ENCODE peak calls at places on chromosome 12, in four cellular contexts. One of them, this sample, is unnamed.

GRCh38 chr12:23585782-23586163 is 363.7 kb downstream of the SOX5 start:
- DNase-seq in K562: no peak
- DNase-seq in GM12878: no peak
- DNase-seq in HepG2: no peak
- DNase-seq in this sample: no peak

GRCh38 chr12:105928436-105928835 is 210.3 kb downstream of the NUAK1 start:
- DNase-seq in K562: no peak
- DNase-seq in GM12878: no peak
- DNase-seq in HepG2: no peak
- DNase-seq in this sample: no peak

GRCh38 chr12:4217091-4217490 is 56.5 kb upstream of the CCND2 start:
- DNase-seq in K562: no peak
- DNase-seq in GM12878: no peak
- DNase-seq in HepG2: no peak
- DNase-seq in this sample: no peak

GRCh38 chr12:52581066-52581465 is 7.4 kb upstream of the KRT74 start:
- DNase-seq in K562: no peak
- DNase-seq in GM12878: no peak
- DNase-seq in HepG2: no peak
- DNase-seq in this sample: no peak

GRCh38 chr12:104272938-104273337 is 30.6 kb upstream of the EID3 start:
- DNase-seq in K562: no peak
- DNase-seq in GM12878: no peak
- DNase-seq in HepG2: no peak
- DNase-seq in this sample: no peak

GRCh38 chr12:113208041-113208934 is 13.0 kb upstream of the TPCN1 start:
- DNase-seq in K562: no peak
- DNase-seq in GM12878: peak; percentile 99
- DNase-seq in HepG2: no peak
- DNase-seq in this sample: no peak

GRCh38 chr12:57323402-57323801 is 72.4 kb upstream of the STAC3 start:
- DNase-seq in K562: no peak
- DNase-seq in GM12878: no peak
- DNase-seq in HepG2: no peak
- DNase-seq in this sample: no peak

GRCh38 chr12:78555802-78556201 is 308.8 kb upstream of the SYT1 start:
- DNase-seq in K562: no peak
- DNase-seq in GM12878: no peak
- DNase-seq in HepG2: no peak
- DNase-seq in this sample: no peak

GRCh38 chr12:90233168-90234100 is 524.8 kb upstream of the ATP2B1 start:
- DNase-seq in K562: no peak
- DNase-seq in GM12878: no peak
- DNase-seq in HepG2: no peak
- DNase-seq in this sample: no peak

GRCh38 chr12:121330195-121330594 is 22.0 kb downstream of the ANAPC5 start:
- DNase-seq in K562: no peak
- DNase-seq in GM12878: no peak
- DNase-seq in HepG2: no peak
- DNase-seq in this sample: no peak

GRCh38 chr12:122437656-122438121 is 15.2 kb upstream of the CLIP1 start:
- DNase-seq in K562: no peak
- DNase-seq in GM12878: no peak
- DNase-seq in HepG2: no peak
- DNase-seq in this sample: no peak

GRCh38 chr12:90653051-90653450 is 301.9 kb downstream of the CCER1 start:
- DNase-seq in K562: no peak
- DNase-seq in GM12878: no peak
- DNase-seq in HepG2: no peak
- DNase-seq in this sample: no peak

GRCh38 chr12:105672576-105672975 is 342.1 kb downstream of the C12orf75 start:
- DNase-seq in K562: no peak
- DNase-seq in GM12878: no peak
- DNase-seq in HepG2: no peak
- DNase-seq in this sample: no peak

GRCh38 chr12:67794151-67794550 is 145.6 kb downstream of the DYRK2 start:
- DNase-seq in K562: no peak
- DNase-seq in GM12878: no peak
- DNase-seq in HepG2: no peak
- DNase-seq in this sample: no peak

GRCh38 chr12:120261951-120262851 is 3.3 kb downstream of the PXN start:
- DNase-seq in K562: peak; percentile 46
- DNase-seq in GM12878: no peak
- DNase-seq in HepG2: no peak
- DNase-seq in this sample: peak; percentile 74

GRCh38 chr12:46895726-46896125 is 69.9 kb upstream of the SLC38A4 start:
- DNase-seq in K562: no peak
- DNase-seq in GM12878: no peak
- DNase-seq in HepG2: no peak
- DNase-seq in this sample: no peak

GRCh38 chr12:127401005-127401404 is 866.0 kb upstream of the TMEM132C start:
- DNase-seq in K562: no peak
- DNase-seq in GM12878: no peak
- DNase-seq in HepG2: no peak
- DNase-seq in this sample: no peak

GRCh38 chr12:57775563-57776246 is 3.3 kb downstream of the EEF1AKMT3 start:
- DNase-seq in K562: no peak
- DNase-seq in GM12878: no peak
- DNase-seq in HepG2: no peak
- DNase-seq in this sample: no peak

GRCh38 chr12:122687091-122687490 is 16.1 kb downstream of the HCAR2 start:
- DNase-seq in K562: no peak
- DNase-seq in GM12878: no peak
- DNase-seq in HepG2: no peak
- DNase-seq in this sample: no peak

GRCh38 chr12:24928131-24928530 is 20.8 kb downstream of the BCAT1 start:
- DNase-seq in K562: no peak
- DNase-seq in GM12878: no peak
- DNase-seq in HepG2: no peak
- DNase-seq in this sample: no peak

GRCh38 chr12:48135027-48135426 is 15.9 kb downstream of the PFKM start:
- DNase-seq in K562: no peak
- DNase-seq in GM12878: no peak
- DNase-seq in HepG2: no peak
- DNase-seq in this sample: no peak

GRCh38 chr12:53289891-53290290 is 5.5 kb upstream of the PFDN5 start:
- DNase-seq in K562: no peak
- DNase-seq in GM12878: no peak
- DNase-seq in HepG2: no peak
- DNase-seq in this sample: no peak

GRCh38 chr12:11601647-11602046 is 47.8 kb upstream of the ETV6 start:
- DNase-seq in K562: no peak
- DNase-seq in GM12878: no peak
- DNase-seq in HepG2: no peak
- DNase-seq in this sample: no peak

GRCh38 chr12:119673634-119674033 is 5.7 kb downstream of the PRKAB1 start:
- DNase-seq in K562: no peak
- DNase-seq in GM12878: no peak
- DNase-seq in HepG2: no peak
- DNase-seq in this sample: no peak

GRCh38 chr12:83010169-83010804 is 323.6 kb downstream of the TMTC2 start:
- DNase-seq in K562: no peak
- DNase-seq in GM12878: no peak
- DNase-seq in HepG2: no peak
- DNase-seq in this sample: no peak

GRCh38 chr12:53221203-53222076 is 10.6 kb downstream of the RARG start:
- DNase-seq in K562: peak; percentile 86
- DNase-seq in GM12878: no peak
- DNase-seq in HepG2: peak; percentile 77
- DNase-seq in this sample: peak; percentile 75

GRCh38 chr12:66398931-66399625 is 96.8 kb downstream of the HELB start:
- DNase-seq in K562: no peak
- DNase-seq in GM12878: no peak
- DNase-seq in HepG2: no peak
- DNase-seq in this sample: no peak

GRCh38 chr12:68636268-68636667 is 25.6 kb downstream of the RAP1B start:
- DNase-seq in K562: no peak
- DNase-seq in GM12878: no peak
- DNase-seq in HepG2: no peak
- DNase-seq in this sample: no peak

GRCh38 chr12:67151891-67152290 is 117.3 kb upstream of the CAND1 start:
- DNase-seq in K562: no peak
- DNase-seq in GM12878: no peak
- DNase-seq in HepG2: no peak
- DNase-seq in this sample: no peak

GRCh38 chr12:19880724-19881123 is 441.4 kb downstream of the AEBP2 start:
- DNase-seq in K562: no peak
- DNase-seq in GM12878: no peak
- DNase-seq in HepG2: no peak
- DNase-seq in this sample: no peak

GRCh38 chr12:28191018-28191595 is 851 bp downstream of the CCDC91 start:
- DNase-seq in K562: peak; percentile 16
- DNase-seq in GM12878: no peak
- DNase-seq in HepG2: no peak
- DNase-seq in this sample: peak; percentile 22

GRCh38 chr12:109467978-109468676 is 9.0 kb downstream of the KCTD10 start:
- DNase-seq in K562: peak; percentile 29
- DNase-seq in GM12878: no peak
- DNase-seq in HepG2: no peak
- DNase-seq in this sample: no peak

GRCh38 chr12:76030378-76031080 is 1.0 kb downstream of the PHLDA1 start:
- DNase-seq in K562: no peak
- DNase-seq in GM12878: no peak
- DNase-seq in HepG2: no peak
- DNase-seq in this sample: peak; percentile 70

GRCh38 chr12:76029982-76030377 is 1.6 kb downstream of the PHLDA1 start:
- DNase-seq in K562: no peak
- DNase-seq in GM12878: no peak
- DNase-seq in HepG2: no peak
- DNase-seq in this sample: no peak

GRCh38 chr12:76032043-76032981 is 736 bp upstream of the PHLDA1 start:
- DNase-seq in K562: peak; percentile 74
- DNase-seq in GM12878: peak; percentile 34
- DNase-seq in HepG2: peak; percentile 70
- DNase-seq in this sample: peak; percentile 46

GRCh38 chr12:76031081-76031413 is 529 bp downstream of the PHLDA1 start:
- DNase-seq in K562: no peak
- DNase-seq in GM12878: no peak
- DNase-seq in HepG2: no peak
- DNase-seq in this sample: no peak

DNA sequence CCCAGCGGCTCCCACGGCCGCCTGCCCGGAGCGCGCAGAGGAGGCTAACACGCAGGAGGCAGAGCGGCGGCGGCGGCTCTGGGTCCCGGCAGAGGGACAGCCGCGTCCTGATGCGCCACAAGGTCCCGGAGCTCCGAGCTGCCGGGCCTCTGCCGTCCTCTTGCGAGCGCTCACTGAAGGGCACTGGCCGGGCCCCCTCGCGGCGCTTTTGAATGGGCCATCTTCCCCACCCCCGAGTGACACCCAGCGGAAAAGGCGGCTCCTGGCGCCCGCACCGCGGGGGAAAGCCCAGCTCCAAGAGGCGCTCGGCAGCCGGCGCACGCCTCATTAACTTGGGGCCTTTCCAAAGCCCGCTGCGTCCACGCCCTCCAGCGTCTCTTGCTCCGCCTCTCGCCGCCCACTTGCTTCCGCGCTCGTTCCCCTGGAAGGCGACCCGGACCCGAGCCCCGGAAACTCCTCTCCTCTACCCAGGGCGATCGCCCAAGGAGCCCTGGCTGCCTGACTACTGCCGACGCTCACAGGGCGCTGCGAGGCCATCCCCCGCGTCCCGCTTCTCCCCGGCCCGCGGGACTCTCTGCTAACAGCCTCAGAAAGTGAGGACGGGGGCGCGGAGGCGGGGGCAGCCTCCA is at the start of gene PHLDA1:
- DNase-seq in K562: peak; percentile 84
- DNase-seq in GM12878: peak; percentile 79
- DNase-seq in HepG2: peak; percentile 91
- DNase-seq in this sample: peak; percentile 97
- TF ChIP-seq EP300 in K562: no peak
- TF ChIP-seq EP300 in GM12878: no peak
- TF ChIP-seq EP300 in HepG2: no peak
- TF ChIP-seq EP300 in this sample: no peak

DNA sequence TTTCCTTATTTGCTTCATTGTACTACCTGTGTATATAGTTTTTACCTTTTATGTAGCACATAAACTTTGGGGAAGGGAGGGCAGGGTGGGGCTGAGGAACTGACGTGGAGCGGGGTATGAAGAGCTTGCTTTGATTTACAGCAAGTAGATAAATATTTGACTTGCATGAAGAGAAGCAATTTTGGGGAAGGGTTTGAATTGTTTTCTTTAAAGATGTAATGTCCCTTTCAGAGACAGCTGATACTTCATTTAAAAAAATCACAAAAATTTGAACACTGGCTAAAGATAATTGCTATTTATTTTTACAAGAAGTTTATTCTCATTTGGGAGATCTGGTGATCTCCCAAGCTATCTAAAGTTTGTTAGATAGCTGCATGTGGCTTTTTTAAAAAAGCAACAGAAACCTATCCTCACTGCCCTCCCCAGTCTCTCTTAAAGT is 4.1 kb downstream of the CDKN1B start:
- DNase-seq in K562: no peak
- DNase-seq in GM12878: no peak
- DNase-seq in HepG2: no peak
- DNase-seq in this sample: peak; percentile 69
- TF ChIP-seq USF2 in K562: no peak
- TF ChIP-seq USF2 in GM12878: no peak
- TF ChIP-seq USF2 in HepG2: no peak
- TF ChIP-seq USF2 in this sample: no peak

DNA sequence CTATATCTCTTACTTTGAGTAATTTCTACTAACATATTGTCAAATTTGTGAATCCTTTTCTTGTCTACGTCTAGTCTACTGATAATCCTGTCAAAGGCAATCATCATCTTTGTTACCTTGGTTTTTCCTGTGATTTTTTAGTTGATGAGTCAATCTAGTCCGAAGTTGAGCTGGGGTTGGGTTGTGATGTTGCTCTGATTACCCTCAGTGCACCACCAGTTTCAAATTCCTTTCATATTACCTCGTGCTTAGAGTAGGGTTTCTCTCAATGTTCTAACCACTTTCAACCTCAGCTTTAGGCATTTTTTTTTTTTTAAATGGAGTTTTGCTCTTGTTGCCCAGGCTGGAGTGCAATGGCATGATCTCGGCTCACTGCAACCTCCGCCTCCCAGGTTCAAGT is 186.8 kb downstream of the BTG1 start:
- DNase-seq in K562: no peak
- DNase-seq in GM12878: no peak
- DNase-seq in HepG2: no peak
- DNase-seq in this sample: no peak
- TF ChIP-seq JUNB in K562: no peak
- TF ChIP-seq JUNB in GM12878: no peak
- TF ChIP-seq JUNB in HepG2: no peak
- TF ChIP-seq JUNB in this sample: no peak

GRCh38 chr12:49198431-49199155 is 9.7 kb upstream of the TUBA1A start:
- DNase-seq in K562: no peak
- DNase-seq in GM12878: no peak
- DNase-seq in HepG2: no peak
- DNase-seq in this sample: no peak

GRCh38 chr12:49200882-49201594 is 12.2 kb upstream of the TUBA1A start:
- DNase-seq in K562: peak; percentile 70
- DNase-seq in GM12878: peak; percentile 17
- DNase-seq in HepG2: no peak
- DNase-seq in this sample: peak; percentile 71

GRCh38 chr12:49206389-49206788 is 17.5 kb upstream of the TUBA1A start:
- DNase-seq in K562: no peak
- DNase-seq in GM12878: no peak
- DNase-seq in HepG2: no peak
- DNase-seq in this sample: no peak

GRCh38 chr12:49201595-49202295 is 12.9 kb upstream of the TUBA1A start:
- DNase-seq in K562: no peak
- DNase-seq in GM12878: no peak
- DNase-seq in HepG2: no peak
- DNase-seq in this sample: peak; percentile 82
- TF ChIP-seq EP300 in K562: no peak
- TF ChIP-seq EP300 in GM12878: no peak
- TF ChIP-seq EP300 in HepG2: no peak
- TF ChIP-seq EP300 in this sample: no peak

This sample was measured in A549.